ENCODE peak calls at places on chromosomes 6 and 20, in four cellular contexts. L is K562, G is MM.1S, B is GM23248. E is an unnamed sample. For H3K4me1, the result is how much of the 10 kb centered on the place peaks cover.

GRCh38 chr6:32637219-32637880 is at the start of gene HLA-DQA1:
- DNase-seq in L (no peak), G (no peak), B (no peak), E (no peak)

GRCh38 chr20:56715902-56716519 is 86.9 kb downstream of the TFAP2C start:
- DNase-seq in L (no peak), G (no peak), B (no peak), E (peak)

GRCh38 chr6:105318660-105319059 is 84.2 kb downstream of the PREP start:
- DNase-seq in L (no peak), G (no peak), B (peak), E (no peak)

GRCh38 chr6:4383910-4384637 is 248.7 kb upstream of the ECI2 start:
- DNase-seq in L (no peak), G (no peak), B (no peak), E (no peak)

GRCh38 chr6:31350551-31350950 is 6.4 kb downstream of the HLA-B start:
- DNase-seq in L (no peak), G (no peak), B (no peak), E (no peak)

GRCh38 chr6:26125015-26125690 is 37.9 kb downstream of the HFE start:
- DNase-seq in L (no peak), G (peak), B (peak), E (no peak)

GRCh38 chr6:53258076-53258773 is 90.5 kb downstream of the ELOVL5 start:
- DNase-seq in L (no peak), G (no peak), B (no peak), E (no peak)

GRCh38 chr6:1312444-1313363 is 806 bp downstream of the FOXQ1 start:
- DNase-seq in L (no peak), G (no peak), B (peak), E (peak)

GRCh38 chr6:46347669-46348068 is 143.6 kb downstream of the RCAN2 start:
- DNase-seq in L (no peak), G (no peak), B (no peak), E (no peak)

GRCh38 chr20:48697845-48698491 is 129.8 kb downstream of the PREX1 start:
- DNase-seq in L (no peak), G (no peak), B (peak), E (peak)

GRCh38 chr6:87257565-87257964 is 64.8 kb upstream of the SMIM8 start:
- DNase-seq in L (no peak), G (no peak), B (no peak), E (no peak)

GRCh38 chr6:52019092-52019491 is 68.3 kb downstream of the PKHD1 start:
- DNase-seq in L (no peak), G (no peak), B (no peak), E (no peak)

DNA sequence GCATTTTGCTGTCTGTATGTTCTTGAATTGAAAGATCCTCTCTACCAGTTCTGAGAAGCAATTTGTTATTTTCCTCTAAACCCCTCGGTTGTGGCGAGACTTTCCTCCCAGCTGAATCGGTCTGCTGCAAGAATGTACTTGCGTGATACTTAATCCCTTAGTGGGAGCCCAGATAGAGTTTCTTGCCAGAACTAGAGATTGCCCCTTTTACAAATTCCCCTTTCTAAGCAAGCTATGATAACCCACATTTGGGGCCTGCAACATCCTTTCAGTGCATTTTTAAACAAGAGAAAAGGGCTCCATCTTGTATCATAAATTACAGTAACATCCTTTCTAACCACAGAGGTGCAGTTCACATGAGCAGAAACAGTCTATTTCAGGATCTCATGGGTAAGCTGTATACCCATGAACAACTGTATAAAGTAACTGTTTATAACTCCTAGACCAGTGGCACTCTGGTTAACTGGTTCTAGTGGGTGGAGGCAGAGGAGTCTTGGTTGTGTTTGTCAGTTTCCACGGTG is 112.9 kb upstream of the ZNF217 start:
- DNase-seq in L (no peak), G (peak), B (peak), E (no peak)
- H3K9ac ChIP-seq in L (no peak), G (no peak), B (no peak), E (no peak)

GRCh38 chr20:64056639-64056888 is 6.4 kb upstream of the TCEA2 start:
- DNase-seq in L (no peak), G (no peak), B (no peak), E (no peak)
- H3K4me1 ChIP-seq in L (half or more), G (under half), B (under half), E (under half)

DNA sequence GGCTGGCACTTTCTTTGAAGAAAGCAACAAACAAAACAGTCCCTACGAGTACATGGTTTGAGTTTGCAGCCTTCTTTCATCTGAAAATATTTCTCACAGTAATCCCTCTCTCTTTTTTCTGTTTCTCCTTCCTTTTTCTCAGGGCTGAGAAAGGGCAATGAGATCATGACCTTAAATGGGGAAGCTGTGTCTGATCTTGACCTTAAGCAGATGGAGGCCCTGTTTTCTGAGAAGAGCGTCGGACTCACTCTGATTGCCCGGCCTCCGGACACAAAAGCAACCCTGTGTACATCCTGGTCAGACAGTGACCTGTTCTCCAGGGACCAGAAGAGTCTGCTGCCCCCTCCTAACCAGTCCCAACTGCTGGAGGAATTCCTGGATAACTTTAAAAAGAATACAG is 80.7 kb upstream of the CLDN20 start:
- DNase-seq in L (no peak), G (no peak), B (no peak), E (no peak)
- H3K9ac ChIP-seq in L (no peak), G (no peak), B (no peak), E (no peak)

GRCh38 chr6:156794546-156794945 is 17.4 kb downstream of the ARID1B start:
- DNase-seq in L (no peak), G (no peak), B (no peak), E (no peak)

GRCh38 chr6:156789081-156789943 is 12.1 kb downstream of the ARID1B start:
- DNase-seq in L (no peak), G (no peak), B (no peak), E (no peak)

GRCh38 chr6:156793224-156793623 is 16.0 kb downstream of the ARID1B start:
- DNase-seq in L (no peak), G (no peak), B (no peak), E (no peak)

GRCh38 chr6:156790711-156791110 is 13.5 kb downstream of the ARID1B start:
- DNase-seq in L (no peak), G (no peak), B (no peak), E (no peak)

GRCh38 chr6:156791261-156791850 is 14.2 kb downstream of the ARID1B start:
- DNase-seq in L (peak), G (no peak), B (peak), E (no peak)
- H3K4me1 ChIP-seq in L (under half), G (under half), B (under half), E (under half)

GRCh38 chr6:37539706-37540352 is 40.1 kb upstream of the CCDC167 start:
- DNase-seq in L (no peak), G (no peak), B (no peak), E (no peak)

GRCh38 chr6:37532122-37532521 is 32.4 kb upstream of the CCDC167 start:
- DNase-seq in L (no peak), G (no peak), B (no peak), E (no peak)

GRCh38 chr6:37536462-37537225 is 37.0 kb upstream of the CCDC167 start:
- DNase-seq in L (no peak), G (no peak), B (no peak), E (no peak)

GRCh38 chr6:37538107-37538506 is 38.4 kb upstream of the CCDC167 start:
- DNase-seq in L (peak), G (no peak), B (peak), E (no peak)

GRCh38 chr6:37535701-37536461 is 36.2 kb upstream of the CCDC167 start:
- DNase-seq in L (peak), G (no peak), B (peak), E (peak)
- H3K9ac ChIP-seq in L (peak), G (no peak), B (no peak), E (no peak)

GRCh38 chr20:58580493-58580835 is 65.3 kb upstream of the APCDD1L start:
- DNase-seq in L (no peak), G (no peak), B (no peak), E (no peak)
- H3K4me1 ChIP-seq in L (under half), G (under half), B (under half), E (under half)

GRCh38 chr20:4327956-4328355 is 312.6 kb upstream of the RNF24 start:
- DNase-seq in L (no peak), G (no peak), B (no peak), E (no peak)

GRCh38 chr20:4324611-4325238 is 309.4 kb upstream of the RNF24 start:
- DNase-seq in L (no peak), G (no peak), B (no peak), E (no peak)

GRCh38 chr20:4328541-4328940 is 313.2 kb upstream of the RNF24 start:
- DNase-seq in L (no peak), G (no peak), B (peak), E (no peak)

GRCh38 chr20:4325548-4326187 is 310.3 kb upstream of the RNF24 start:
- DNase-seq in L (no peak), G (no peak), B (no peak), E (peak)

GRCh38 chr20:4326194-4327065 is 311.1 kb upstream of the RNF24 start:
- DNase-seq in L (no peak), G (no peak), B (peak), E (peak)
- H3K9ac ChIP-seq in L (no peak), G (no peak), B (no peak), E (no peak)

GRCh38 chr6:85614780-85615179 is 21.1 kb upstream of the SNX14 start:
- DNase-seq in L (no peak), G (no peak), B (no peak), E (peak)

GRCh38 chr6:85610182-85610895 is 16.7 kb upstream of the SNX14 start:
- DNase-seq in L (no peak), G (no peak), B (no peak), E (no peak)

DNA sequence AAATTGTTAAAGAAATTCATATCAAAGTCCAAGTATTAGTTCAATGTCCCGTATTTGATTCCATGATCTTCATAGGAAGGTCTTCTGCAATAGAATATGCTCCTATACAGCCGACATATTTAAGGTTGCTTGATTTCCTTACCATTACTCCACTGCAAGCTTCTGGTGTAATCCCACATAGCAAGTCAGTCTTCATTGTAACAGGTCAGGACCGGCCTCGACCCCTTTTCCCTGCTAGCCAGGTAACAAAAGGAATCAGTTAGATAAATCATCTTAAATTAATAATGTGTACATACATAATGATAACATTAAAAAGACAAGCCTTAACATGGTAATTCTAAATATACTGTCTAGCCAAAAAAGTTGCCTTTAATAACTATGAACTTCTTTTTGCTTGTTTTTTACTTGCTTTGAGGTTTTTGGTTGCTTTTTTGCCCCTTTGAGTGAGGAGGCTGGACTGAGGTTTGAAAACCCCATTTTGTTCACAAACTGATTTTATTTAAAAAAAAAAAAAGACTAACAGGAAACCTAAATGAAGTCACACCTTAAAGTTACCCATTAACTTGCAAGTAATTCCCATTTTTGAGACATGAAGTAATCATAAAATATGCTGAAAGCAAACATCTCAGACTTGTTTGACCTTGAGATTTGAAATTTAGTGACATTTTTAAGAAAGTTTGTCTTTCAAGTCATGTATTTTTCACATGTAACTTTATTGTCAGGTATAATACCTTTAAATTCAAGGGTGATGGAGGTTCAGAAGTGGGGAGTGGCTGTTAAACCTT is 19.2 kb upstream of the SNX14 start:
- DNase-seq in L (no peak), G (no peak), B (no peak), E (no peak)
- H3K4me1 ChIP-seq in L (under half), G (under half), B (under half), E (under half)

E was measured in kidney.